ENCODE peak calls at places on chromosomes 6 and 20, in five cellular contexts. C, U, F, N and H are unnamed samples.

GRCh38 chr6:36177166-36177565 is 19.4 kb upstream of the BRPF3 start:
- DNase-seq in C (no peak), U (no peak), F (no peak), N (no peak), H (no peak)

GRCh38 chr6:129759851-129760595 is 50.0 kb upstream of the ARHGAP18 start:
- DNase-seq in C (no peak), U (no peak), F (no peak), N (no peak), H (no peak)

GRCh38 chr20:58102744-58103516 is 125.5 kb downstream of the ANKRD60 start:
- DNase-seq in C (no peak), U (no peak), F (no peak), N (no peak), H (no peak)

GRCh38 chr20:63642518-63643247 is 10.5 kb downstream of the STMN3 start:
- DNase-seq in C (no peak), U (no peak), F (no peak), N (no peak), H (no peak)

GRCh38 chr6:109397020-109397419 is 14.8 kb upstream of the CD164 start:
- DNase-seq in C (no peak), U (no peak), F (no peak), N (no peak), H (no peak)

GRCh38 chr6:135505222-135505621 is 7.7 kb upstream of the AHI1 start:
- DNase-seq in C (no peak), U (no peak), F (no peak), N (no peak), H (no peak)

GRCh38 chr20:63743210-63743970 is 3.8 kb downstream of the SLC2A4RG start:
- DNase-seq in C (no peak), U (no peak), F (no peak), N (no peak), H (no peak)

GRCh38 chr20:41232971-41233926 is 84.3 kb downstream of the ZHX3 start:
- DNase-seq in C (no peak), U (no peak), F (no peak), N (no peak), H (no peak)

GRCh38 chr6:154872605-154873004 is 122.5 kb upstream of the TIAM2 start:
- DNase-seq in C (no peak), U (no peak), F (no peak), N (no peak), H (no peak)